ENCODE peak calls at places on chromosomes 3 and 15, in ten cellular contexts. E is AG04450, Q is BE2C, U is nephron progenitor cell, W is astrocyte of the spinal cord, F is PC-9, Y is HL-60, V is WERI-Rb-1, K is ovary, J is mammary epithelial cell. I is an unnamed sample.

GRCh38 chr3:182178488-182179200 is 466.9 kb downstream of the SOX2 start:
- DNase-seq in E (no peak), Q (no peak), U (no peak), W (no peak), F (no peak), Y (no peak), V (no peak), K (no peak), J (no peak), I (no peak)

GRCh38 chr3:12224181-12225147 is 64.4 kb upstream of the PPARG start:
- DNase-seq in E (no peak), Q (no peak), U (no peak), W (peak), F (no peak), Y (no peak), V (no peak), K (peak), J (no peak), I (peak)

GRCh38 chr15:65286704-65287514 is at the start of gene PARP16:
- DNase-seq in E (peak), Q (peak), U (peak), W (peak), F (peak), Y (peak), V (peak), K (peak), J (peak), I (peak)

GRCh38 chr3:88480822-88481221 is 331.1 kb downstream of the C3orf38 start:
- DNase-seq in E (no peak), Q (no peak), U (no peak), W (no peak), F (no peak), Y (no peak), V (no peak), K (no peak), J (no peak), I (no peak)

GRCh38 chr15:90851114-90851513 is 17.3 kb upstream of the FURIN start:
- DNase-seq in E (no peak), Q (no peak), U (no peak), W (no peak), F (no peak), Y (no peak), V (no peak), K (no peak), J (no peak), I (no peak)

GRCh38 chr15:33154366-33155166 is 39.9 kb downstream of the FMN1 start:
- DNase-seq in E (no peak), Q (no peak), U (no peak), W (peak), F (peak), Y (peak), V (no peak), K (no peak), J (peak), I (no peak)

GRCh38 chr15:56456229-56456628 is 8.7 kb downstream of the MNS1 start:
- DNase-seq in E (no peak), Q (no peak), U (no peak), W (no peak), F (no peak), Y (no peak), V (no peak), K (no peak), J (no peak), I (no peak)

GRCh38 chr3:46209751-46210470 is 1.8 kb upstream of the CCR1 start:
- DNase-seq in E (no peak), Q (no peak), U (no peak), W (no peak), F (no peak), Y (peak), V (no peak), K (no peak), J (no peak), I (no peak)

GRCh38 chr15:70528270-70528706 is 235.1 kb downstream of the UACA start:
- DNase-seq in E (no peak), Q (no peak), U (no peak), W (peak), F (peak), Y (peak), V (no peak), K (no peak), J (no peak), I (no peak)

GRCh38 chr3:21017115-21017852 is 733.7 kb downstream of the ZNF385D start:
- DNase-seq in E (no peak), Q (no peak), U (no peak), W (no peak), F (no peak), Y (no peak), V (peak), K (no peak), J (peak), I (no peak)

GRCh38 chr15:23570466-23570865 is 5.0 kb downstream of the MKRN3 start:
- DNase-seq in E (no peak), Q (no peak), U (no peak), W (peak), F (peak), Y (no peak), V (no peak), K (no peak), J (no peak), I (no peak)

GRCh38 chr3:66473637-66474036 is 27.2 kb downstream of the LRIG1 start:
- DNase-seq in E (no peak), Q (no peak), U (no peak), W (peak), F (no peak), Y (no peak), V (no peak), K (no peak), J (no peak), I (no peak)

GRCh38 chr15:101120473-101120872 is 131.4 kb downstream of the CHSY1 start:
- DNase-seq in E (no peak), Q (no peak), U (no peak), W (no peak), F (no peak), Y (no peak), V (no peak), K (peak), J (no peak), I (no peak)

GRCh38 chr15:92902723-92903587 is 2.8 kb downstream of the CHD2 start:
- DNase-seq in E (no peak), Q (no peak), U (no peak), W (peak), F (no peak), Y (no peak), V (no peak), K (no peak), J (peak), I (no peak)

GRCh38 chr15:80152896-80153876 is at the start of gene FAH:
- DNase-seq in E (no peak), Q (no peak), U (peak), W (peak), F (peak), Y (peak), V (no peak), K (no peak), J (peak), I (no peak)

GRCh38 chr3:21894459-21895083 is 143.6 kb upstream of the ZNF385D start:
- DNase-seq in E (no peak), Q (no peak), U (peak), W (peak), F (no peak), Y (no peak), V (no peak), K (no peak), J (no peak), I (no peak)

GRCh38 chr3:81393251-81393650 is 368.2 kb downstream of the GBE1 start:
- DNase-seq in E (no peak), Q (no peak), U (no peak), W (peak), F (no peak), Y (no peak), V (no peak), K (no peak), J (no peak), I (no peak)

GRCh38 chr3:150699068-150699635 is 4.6 kb downstream of the ERICH6 start:
- DNase-seq in E (no peak), Q (no peak), U (no peak), W (peak), F (no peak), Y (no peak), V (no peak), K (no peak), J (peak), I (no peak)

DNA sequence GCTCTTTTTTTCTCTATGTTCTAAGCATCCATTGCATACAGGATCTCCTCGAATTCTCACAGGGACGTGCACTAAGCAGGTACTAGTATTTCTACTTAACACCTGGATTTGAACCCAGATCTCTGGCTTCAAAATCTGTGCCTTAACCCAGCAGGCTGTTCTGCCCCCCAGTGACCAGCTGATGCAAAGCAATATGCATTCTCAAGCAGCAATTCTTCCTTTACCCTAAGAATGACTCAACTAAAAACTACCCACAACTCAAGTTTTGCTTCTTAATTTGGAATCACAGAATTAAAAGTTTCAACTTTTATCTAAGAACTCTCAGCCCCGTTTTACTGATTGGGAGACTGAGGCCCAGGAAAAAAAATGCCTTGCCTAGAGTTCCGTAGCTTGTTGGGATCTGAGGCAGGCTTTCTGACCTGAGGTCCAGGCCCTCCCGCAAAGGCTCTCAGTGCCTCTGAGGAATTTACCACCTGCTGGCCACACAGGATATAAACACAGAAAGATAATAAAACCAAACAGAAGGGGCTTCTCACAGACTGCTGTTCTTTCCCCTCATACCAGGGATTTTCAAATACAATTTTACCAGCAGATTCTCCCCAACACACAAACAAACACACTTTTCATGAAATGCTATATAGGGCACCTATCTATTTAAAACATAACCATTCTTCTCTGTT is 115.4 kb upstream of the RAD18 start:
- DNase-seq in E (no peak), Q (no peak), U (no peak), W (no peak), F (no peak), Y (no peak), V (no peak), K (no peak), J (no peak), I (no peak)
- TF ChIP-seq CTCF in E (no peak), Q (no peak), U (peak), W (no peak), F (peak), Y (no peak), V (no peak), K (no peak), J (peak), I (no peak)

GRCh38 chr3:14267976-14268375 is 89.4 kb downstream of the LSM3 start:
- DNase-seq in E (no peak), Q (no peak), U (no peak), W (no peak), F (peak), Y (no peak), V (no peak), K (peak), J (peak), I (no peak)

GRCh38 chr3:14262867-14263266 is 84.2 kb downstream of the LSM3 start:
- DNase-seq in E (no peak), Q (no peak), U (no peak), W (no peak), F (no peak), Y (no peak), V (no peak), K (peak), J (no peak), I (no peak)

GRCh38 chr3:14263317-14264005 is 84.8 kb downstream of the LSM3 start:
- DNase-seq in E (no peak), Q (no peak), U (no peak), W (no peak), F (no peak), Y (no peak), V (no peak), K (peak), J (no peak), I (no peak)

GRCh38 chr3:14266361-14266760 is 87.7 kb downstream of the LSM3 start:
- DNase-seq in E (peak), Q (no peak), U (no peak), W (peak), F (no peak), Y (no peak), V (no peak), K (peak), J (no peak), I (peak)

DNA sequence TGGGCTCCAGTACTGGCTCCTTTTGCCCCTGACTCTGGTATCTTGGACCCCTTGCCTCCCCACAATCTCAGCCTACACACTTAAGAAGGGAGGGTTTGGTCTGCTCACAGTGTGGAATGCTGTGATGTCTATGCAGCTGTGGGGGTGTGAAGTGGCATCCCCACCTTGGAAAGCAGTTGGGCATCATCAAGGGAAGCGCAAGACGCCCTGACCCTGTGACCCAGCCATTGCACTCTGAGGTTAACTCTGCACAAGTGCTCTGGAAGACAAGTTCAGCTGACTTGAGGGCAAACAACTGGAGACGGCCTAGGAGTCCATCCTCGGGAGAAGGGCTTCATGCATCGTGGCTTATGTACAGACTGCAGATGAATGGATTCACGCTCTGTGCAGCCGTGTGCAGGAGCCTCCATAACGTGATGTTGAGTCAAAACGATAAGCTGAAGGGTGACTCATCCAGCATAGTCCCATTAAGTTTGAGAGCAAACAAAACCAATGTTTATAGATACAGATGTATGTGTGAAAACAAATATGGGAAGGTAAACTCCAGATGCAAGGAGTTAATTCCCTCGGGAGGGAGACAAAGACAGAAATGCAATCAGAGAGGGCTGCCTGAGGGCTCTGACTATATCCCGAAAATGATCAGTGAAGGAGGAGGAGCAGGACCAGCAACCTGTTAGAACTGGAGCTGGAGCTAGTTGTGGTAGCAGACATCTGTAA is 86.8 kb downstream of the LSM3 start:
- DNase-seq in E (no peak), Q (no peak), U (no peak), W (peak), F (peak), Y (no peak), V (no peak), K (peak), J (no peak), I (no peak)
- TF ChIP-seq CTCF in E (no peak), Q (no peak), U (no peak), W (no peak), F (no peak), Y (no peak), V (no peak), K (no peak), J (no peak), I (no peak)

GRCh38 chr15:89441295-89441762 is 55.1 kb downstream of the RHCG start:
- DNase-seq in E (no peak), Q (no peak), U (no peak), W (no peak), F (no peak), Y (peak), V (peak), K (no peak), J (no peak), I (no peak)

GRCh38 chr15:89442155-89442554 is 54.2 kb downstream of the RHCG start:
- DNase-seq in E (no peak), Q (no peak), U (no peak), W (no peak), F (no peak), Y (no peak), V (no peak), K (no peak), J (no peak), I (no peak)

GRCh38 chr15:89444241-89444797 is 52.1 kb downstream of the RHCG start:
- DNase-seq in E (no peak), Q (no peak), U (peak), W (no peak), F (no peak), Y (no peak), V (no peak), K (no peak), J (no peak), I (no peak)

GRCh38 chr15:89444855-89445254 is 51.5 kb downstream of the RHCG start:
- DNase-seq in E (no peak), Q (no peak), U (peak), W (no peak), F (no peak), Y (no peak), V (peak), K (no peak), J (no peak), I (no peak)

DNA sequence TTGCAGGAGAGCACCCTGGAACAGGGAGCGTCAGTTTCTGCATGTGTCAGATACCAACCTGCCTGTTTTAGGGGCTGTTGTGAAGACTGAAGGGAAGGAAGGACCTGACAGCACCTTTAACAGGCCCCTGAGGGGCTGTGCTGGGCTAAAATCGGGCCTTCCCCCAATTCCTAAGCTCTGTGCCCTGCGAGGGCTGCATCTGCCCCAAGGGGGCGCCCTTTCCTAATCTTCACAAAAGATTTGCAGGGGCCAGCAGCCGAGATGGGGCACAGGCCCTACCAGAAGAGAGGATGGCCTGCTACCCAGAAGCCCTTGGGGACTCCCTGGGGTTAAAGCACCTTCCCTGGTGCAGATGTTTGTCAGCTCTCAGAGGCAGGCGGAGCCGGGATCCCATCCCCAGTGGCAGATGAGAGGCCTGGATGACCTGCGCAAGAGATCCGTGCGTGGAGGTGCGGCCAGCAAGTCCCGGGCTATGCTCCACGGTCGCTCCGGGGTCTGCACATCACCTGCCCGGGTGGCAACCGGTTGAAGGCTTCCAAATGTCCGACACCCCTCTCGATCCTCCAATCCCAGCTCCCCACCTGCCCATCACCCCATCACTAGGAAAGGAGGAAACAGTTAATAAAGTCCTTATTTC is 53.6 kb downstream of the RHCG start:
- DNase-seq in E (no peak), Q (peak), U (peak), W (peak), F (no peak), Y (peak), V (peak), K (no peak), J (no peak), I (no peak)
- TF ChIP-seq CTCF in E (peak), Q (peak), U (peak), W (peak), F (peak), Y (peak), V (peak), K (no peak), J (peak), I (no peak)

GRCh38 chr3:98812851-98813374 is 49.8 kb downstream of the ST3GAL6 start:
- DNase-seq in E (no peak), Q (no peak), U (no peak), W (no peak), F (peak), Y (no peak), V (no peak), K (no peak), J (no peak), I (no peak)
- TF ChIP-seq CTCF in E (peak), Q (peak), U (peak), W (peak), F (peak), Y (peak), V (no peak), K (no peak), J (peak), I (no peak)

GRCh38 chr15:43214592-43215295 is 6.1 kb downstream of the EPB42 start:
- DNase-seq in E (no peak), Q (no peak), U (no peak), W (no peak), F (no peak), Y (no peak), V (no peak), K (no peak), J (no peak), I (no peak)

GRCh38 chr15:43215961-43216360 is 4.9 kb downstream of the EPB42 start:
- DNase-seq in E (no peak), Q (no peak), U (no peak), W (peak), F (peak), Y (no peak), V (no peak), K (no peak), J (peak), I (no peak)

GRCh38 chr15:43219929-43220886 is 610 bp downstream of the EPB42 start:
- DNase-seq in E (no peak), Q (no peak), U (no peak), W (no peak), F (no peak), Y (no peak), V (no peak), K (no peak), J (no peak), I (no peak)

GRCh38 chr15:43220991-43221403 is at the start of gene EPB42:
- DNase-seq in E (no peak), Q (no peak), U (no peak), W (no peak), F (no peak), Y (no peak), V (no peak), K (no peak), J (no peak), I (no peak)

DNA sequence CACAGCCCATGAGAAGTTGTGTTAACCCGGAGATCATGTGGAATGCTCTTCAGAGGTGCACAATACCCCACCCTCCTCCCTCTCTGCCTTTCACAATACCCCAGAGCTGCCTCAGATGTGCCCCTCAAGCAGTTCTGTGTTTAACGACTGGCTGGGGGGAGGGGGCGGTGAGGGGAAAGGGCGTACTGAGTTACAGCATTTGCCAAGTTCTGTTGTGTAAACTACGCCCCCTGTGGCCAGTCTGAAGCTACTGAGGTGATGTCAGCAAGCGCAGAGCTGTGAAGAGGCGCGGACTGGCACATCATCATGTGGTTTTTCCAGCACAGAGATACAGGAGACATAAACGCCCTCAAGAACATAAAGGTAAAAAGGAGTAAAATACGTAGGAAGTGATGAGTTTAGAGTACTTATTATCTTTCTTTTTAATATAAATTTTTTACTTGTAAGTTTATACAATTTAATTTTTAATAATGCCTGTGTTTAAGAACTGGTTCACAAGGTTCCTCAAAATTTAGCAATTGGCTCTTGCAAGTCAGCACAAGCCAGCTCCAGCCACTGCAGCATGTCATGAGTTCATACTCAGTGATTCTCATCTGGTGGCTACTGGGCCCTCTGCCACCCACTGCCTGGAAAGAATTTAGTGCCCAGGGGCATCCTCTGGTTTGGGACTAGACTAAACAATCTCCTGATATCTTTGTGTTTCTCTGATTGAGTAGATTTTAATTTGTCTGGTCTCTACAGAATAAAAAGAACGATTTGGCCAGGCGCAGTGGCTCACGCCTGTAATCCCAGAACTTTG is 1.7 kb downstream of the EPB42 start:
- DNase-seq in E (no peak), Q (no peak), U (peak), W (peak), F (no peak), Y (peak), V (peak), K (no peak), J (peak), I (no peak)
- TF ChIP-seq CTCF in E (peak), Q (peak), U (peak), W (peak), F (no peak), Y (no peak), V (peak), K (no peak), J (peak), I (no peak)